ENCODE peak calls at places on chromosomes 1 and 21, in nine cellular contexts. One of them, this sample, is unnamed.

GRCh38 chr21:46129846-46130651 is 25.3 kb downstream of the FTCD start:
- DNase-seq in ACHN: no peak
- DNase-seq in NCI-H1092: no peak
- DNase-seq in activated naive CD4-positive, alpha-beta T cell treated with anti-CD3 and anti-CD28 coated beads, Interleukin-2, amount 10 ng/mL, durations not matched to agents 7 days and 5 days: no peak
- DNase-seq in stimulated activated CD4-positive, alpha-beta T cell treated with anti-CD3 and anti-CD28 coated beads, Interleukin-2, amount 100 ng/mL, for 48 hours: no peak
- DNase-seq in left ventricle myocardium inferior: peak
- DNase-seq in SJCRH30: no peak
- DNase-seq in RWPE2: no peak
- DNase-seq in cerebellum: no peak
- DNase-seq in this sample: no peak

GRCh38 chr1:33974147-33974546 is 110.3 kb downstream of the HMGB4 start:
- DNase-seq in SJCRH30: no peak
- DNase-seq in RWPE2: no peak
- DNase-seq in ACHN: no peak
- DNase-seq in cerebellum: no peak
- DNase-seq in NCI-H1092: peak
- DNase-seq in stimulated activated CD4-positive, alpha-beta T cell treated with anti-CD3 and anti-CD28 coated beads, Interleukin-2, amount 100 ng/mL, for 48 hours: no peak
- DNase-seq in left ventricle myocardium inferior: no peak
- DNase-seq in activated naive CD4-positive, alpha-beta T cell treated with anti-CD3 and anti-CD28 coated beads, Interleukin-2, amount 10 ng/mL, durations not matched to agents 7 days and 5 days: no peak
- DNase-seq in this sample: no peak

GRCh38 chr1:11543796-11544195 is 64.8 kb downstream of the DISP3 start:
- DNase-seq in RWPE2: no peak
- DNase-seq in activated naive CD4-positive, alpha-beta T cell treated with anti-CD3 and anti-CD28 coated beads, Interleukin-2, amount 10 ng/mL, durations not matched to agents 7 days and 5 days: no peak
- DNase-seq in cerebellum: no peak
- DNase-seq in stimulated activated CD4-positive, alpha-beta T cell treated with anti-CD3 and anti-CD28 coated beads, Interleukin-2, amount 100 ng/mL, for 48 hours: no peak
- DNase-seq in NCI-H1092: no peak
- DNase-seq in left ventricle myocardium inferior: no peak
- DNase-seq in ACHN: no peak
- DNase-seq in SJCRH30: no peak
- DNase-seq in this sample: no peak

GRCh38 chr1:54577612-54578011 is 29.6 kb downstream of the ACOT11 start:
- DNase-seq in RWPE2: no peak
- DNase-seq in SJCRH30: peak
- DNase-seq in cerebellum: peak
- DNase-seq in NCI-H1092: no peak
- DNase-seq in stimulated activated CD4-positive, alpha-beta T cell treated with anti-CD3 and anti-CD28 coated beads, Interleukin-2, amount 100 ng/mL, for 48 hours: no peak
- DNase-seq in ACHN: no peak
- DNase-seq in activated naive CD4-positive, alpha-beta T cell treated with anti-CD3 and anti-CD28 coated beads, Interleukin-2, amount 10 ng/mL, durations not matched to agents 7 days and 5 days: no peak
- DNase-seq in left ventricle myocardium inferior: peak
- DNase-seq in this sample: peak

GRCh38 chr21:35342440-35342839 is 293.3 kb upstream of the RUNX1 start:
- DNase-seq in NCI-H1092: no peak
- DNase-seq in left ventricle myocardium inferior: no peak
- DNase-seq in cerebellum: no peak
- DNase-seq in activated naive CD4-positive, alpha-beta T cell treated with anti-CD3 and anti-CD28 coated beads, Interleukin-2, amount 10 ng/mL, durations not matched to agents 7 days and 5 days: no peak
- DNase-seq in ACHN: no peak
- DNase-seq in SJCRH30: no peak
- DNase-seq in RWPE2: no peak
- DNase-seq in stimulated activated CD4-positive, alpha-beta T cell treated with anti-CD3 and anti-CD28 coated beads, Interleukin-2, amount 100 ng/mL, for 48 hours: no peak
- DNase-seq in this sample: no peak

GRCh38 chr1:43267291-43267805 is 2.4 kb upstream of the TMEM125 start:
- DNase-seq in stimulated activated CD4-positive, alpha-beta T cell treated with anti-CD3 and anti-CD28 coated beads, Interleukin-2, amount 100 ng/mL, for 48 hours: no peak
- DNase-seq in left ventricle myocardium inferior: no peak
- DNase-seq in activated naive CD4-positive, alpha-beta T cell treated with anti-CD3 and anti-CD28 coated beads, Interleukin-2, amount 10 ng/mL, durations not matched to agents 7 days and 5 days: no peak
- DNase-seq in NCI-H1092: no peak
- DNase-seq in ACHN: no peak
- DNase-seq in SJCRH30: no peak
- DNase-seq in cerebellum: peak
- DNase-seq in RWPE2: no peak
- DNase-seq in this sample: peak

GRCh38 chr21:34336756-34337391 is 26.9 kb upstream of the KCNE2 start:
- DNase-seq in left ventricle myocardium inferior: no peak
- DNase-seq in activated naive CD4-positive, alpha-beta T cell treated with anti-CD3 and anti-CD28 coated beads, Interleukin-2, amount 10 ng/mL, durations not matched to agents 7 days and 5 days: no peak
- DNase-seq in NCI-H1092: no peak
- DNase-seq in stimulated activated CD4-positive, alpha-beta T cell treated with anti-CD3 and anti-CD28 coated beads, Interleukin-2, amount 100 ng/mL, for 48 hours: no peak
- DNase-seq in ACHN: no peak
- DNase-seq in cerebellum: no peak
- DNase-seq in RWPE2: no peak
- DNase-seq in SJCRH30: no peak
- DNase-seq in this sample: peak

GRCh38 chr1:179814513-179814838 is 63.1 kb downstream of the TOR1AIP2 start:
- DNase-seq in stimulated activated CD4-positive, alpha-beta T cell treated with anti-CD3 and anti-CD28 coated beads, Interleukin-2, amount 100 ng/mL, for 48 hours: no peak
- DNase-seq in cerebellum: no peak
- DNase-seq in SJCRH30: no peak
- DNase-seq in NCI-H1092: no peak
- DNase-seq in activated naive CD4-positive, alpha-beta T cell treated with anti-CD3 and anti-CD28 coated beads, Interleukin-2, amount 10 ng/mL, durations not matched to agents 7 days and 5 days: no peak
- DNase-seq in left ventricle myocardium inferior: peak
- DNase-seq in RWPE2: peak
- DNase-seq in ACHN: no peak
- DNase-seq in this sample: no peak

GRCh38 chr1:152398812-152399698 is 15.0 kb downstream of the CRNN start:
- DNase-seq in activated naive CD4-positive, alpha-beta T cell treated with anti-CD3 and anti-CD28 coated beads, Interleukin-2, amount 10 ng/mL, durations not matched to agents 7 days and 5 days: no peak
- DNase-seq in left ventricle myocardium inferior: no peak
- DNase-seq in SJCRH30: peak
- DNase-seq in stimulated activated CD4-positive, alpha-beta T cell treated with anti-CD3 and anti-CD28 coated beads, Interleukin-2, amount 100 ng/mL, for 48 hours: peak
- DNase-seq in ACHN: peak
- DNase-seq in RWPE2: no peak
- DNase-seq in cerebellum: no peak
- DNase-seq in NCI-H1092: no peak
- DNase-seq in this sample: no peak

GRCh38 chr21:41156128-41156527 is 11.8 kb upstream of the BACE2 start:
- DNase-seq in RWPE2: no peak
- DNase-seq in SJCRH30: no peak
- DNase-seq in ACHN: no peak
- DNase-seq in NCI-H1092: no peak
- DNase-seq in activated naive CD4-positive, alpha-beta T cell treated with anti-CD3 and anti-CD28 coated beads, Interleukin-2, amount 10 ng/mL, durations not matched to agents 7 days and 5 days: no peak
- DNase-seq in cerebellum: no peak
- DNase-seq in left ventricle myocardium inferior: no peak
- DNase-seq in stimulated activated CD4-positive, alpha-beta T cell treated with anti-CD3 and anti-CD28 coated beads, Interleukin-2, amount 100 ng/mL, for 48 hours: no peak
- DNase-seq in this sample: no peak

GRCh38 chr1:26831546-26832248 is 5.2 kb downstream of the ZDHHC18 start:
- DNase-seq in ACHN: no peak
- DNase-seq in NCI-H1092: no peak
- DNase-seq in left ventricle myocardium inferior: no peak
- DNase-seq in activated naive CD4-positive, alpha-beta T cell treated with anti-CD3 and anti-CD28 coated beads, Interleukin-2, amount 10 ng/mL, durations not matched to agents 7 days and 5 days: no peak
- DNase-seq in SJCRH30: no peak
- DNase-seq in stimulated activated CD4-positive, alpha-beta T cell treated with anti-CD3 and anti-CD28 coated beads, Interleukin-2, amount 100 ng/mL, for 48 hours: no peak
- DNase-seq in cerebellum: no peak
- DNase-seq in RWPE2: no peak
- DNase-seq in this sample: no peak

GRCh38 chr21:44812640-44813039 is 5.2 kb downstream of the SUMO3 start:
- DNase-seq in SJCRH30: no peak
- DNase-seq in RWPE2: no peak
- DNase-seq in activated naive CD4-positive, alpha-beta T cell treated with anti-CD3 and anti-CD28 coated beads, Interleukin-2, amount 10 ng/mL, durations not matched to agents 7 days and 5 days: no peak
- DNase-seq in NCI-H1092: no peak
- DNase-seq in ACHN: no peak
- DNase-seq in cerebellum: no peak
- DNase-seq in left ventricle myocardium inferior: no peak
- DNase-seq in stimulated activated CD4-positive, alpha-beta T cell treated with anti-CD3 and anti-CD28 coated beads, Interleukin-2, amount 100 ng/mL, for 48 hours: no peak
- DNase-seq in this sample: no peak

GRCh38 chr1:12369258-12369657 is 139.4 kb downstream of the VPS13D start:
- DNase-seq in NCI-H1092: no peak
- DNase-seq in RWPE2: no peak
- DNase-seq in activated naive CD4-positive, alpha-beta T cell treated with anti-CD3 and anti-CD28 coated beads, Interleukin-2, amount 10 ng/mL, durations not matched to agents 7 days and 5 days: no peak
- DNase-seq in SJCRH30: peak
- DNase-seq in cerebellum: no peak
- DNase-seq in stimulated activated CD4-positive, alpha-beta T cell treated with anti-CD3 and anti-CD28 coated beads, Interleukin-2, amount 100 ng/mL, for 48 hours: no peak
- DNase-seq in ACHN: no peak
- DNase-seq in left ventricle myocardium inferior: no peak
- DNase-seq in this sample: no peak

GRCh38 chr21:38850277-38850951 is 44.7 kb downstream of the ETS2 start:
- DNase-seq in ACHN: no peak
- DNase-seq in RWPE2: no peak
- DNase-seq in NCI-H1092: no peak
- DNase-seq in activated naive CD4-positive, alpha-beta T cell treated with anti-CD3 and anti-CD28 coated beads, Interleukin-2, amount 10 ng/mL, durations not matched to agents 7 days and 5 days: no peak
- DNase-seq in SJCRH30: no peak
- DNase-seq in left ventricle myocardium inferior: no peak
- DNase-seq in stimulated activated CD4-positive, alpha-beta T cell treated with anti-CD3 and anti-CD28 coated beads, Interleukin-2, amount 100 ng/mL, for 48 hours: no peak
- DNase-seq in cerebellum: no peak
- DNase-seq in this sample: no peak

GRCh38 chr1:160451119-160451858 is 50.9 kb downstream of the VANGL2 start:
- DNase-seq in cerebellum: no peak
- DNase-seq in left ventricle myocardium inferior: no peak
- DNase-seq in SJCRH30: no peak
- DNase-seq in NCI-H1092: no peak
- DNase-seq in stimulated activated CD4-positive, alpha-beta T cell treated with anti-CD3 and anti-CD28 coated beads, Interleukin-2, amount 100 ng/mL, for 48 hours: no peak
- DNase-seq in ACHN: no peak
- DNase-seq in activated naive CD4-positive, alpha-beta T cell treated with anti-CD3 and anti-CD28 coated beads, Interleukin-2, amount 10 ng/mL, durations not matched to agents 7 days and 5 days: no peak
- DNase-seq in RWPE2: no peak
- DNase-seq in this sample: no peak

GRCh38 chr1:87334351-87335174 is 5.9 kb downstream of the LMO4 start:
- DNase-seq in activated naive CD4-positive, alpha-beta T cell treated with anti-CD3 and anti-CD28 coated beads, Interleukin-2, amount 10 ng/mL, durations not matched to agents 7 days and 5 days: peak
- DNase-seq in cerebellum: peak
- DNase-seq in stimulated activated CD4-positive, alpha-beta T cell treated with anti-CD3 and anti-CD28 coated beads, Interleukin-2, amount 100 ng/mL, for 48 hours: no peak
- DNase-seq in SJCRH30: peak
- DNase-seq in ACHN: no peak
- DNase-seq in RWPE2: no peak
- DNase-seq in left ventricle myocardium inferior: no peak
- DNase-seq in NCI-H1092: no peak
- DNase-seq in this sample: no peak